ENCODE peak calls at places on chromosomes 3 and 15, in seven cellular contexts. X is HepG2, D is right lobe of liver, U is gastrocnemius medialis, Y is pancreas, L is psoas muscle, O is hepatocyte. A is an unnamed sample.

GRCh38 chr3:104939196-104939595 is 427.5 kb upstream of the ALCAM start:
- DNase-seq in L (no peak), O (no peak), Y (no peak), X (no peak), D (no peak), U (no peak), A (no peak)

GRCh38 chr15:38695249-38696119 is 130.9 kb upstream of the RASGRP1 start:
- DNase-seq in L (no peak), X (no peak), U (no peak), D (no peak), Y (no peak), O (no peak), A (no peak)

GRCh38 chr3:177473903-177474302 is 276.6 kb upstream of the TBL1XR1 start:
- DNase-seq in Y (no peak), D (no peak), X (no peak), L (no peak), O (no peak), U (no peak), A (no peak)

GRCh38 chr3:13827256-13827655 is 52.6 kb downstream of the WNT7A start:
- DNase-seq in X (no peak), Y (no peak), L (no peak), U (no peak), O (no peak), D (no peak), A (no peak)

GRCh38 chr3:191111722-191112121 is 87.3 kb upstream of the OSTN start:
- DNase-seq in Y (no peak), D (no peak), U (no peak), O (no peak), X (no peak), L (no peak), A (no peak)

GRCh38 chr15:72169921-72170611 is 27.5 kb downstream of the GRAMD2A start:
- DNase-seq in L (no peak), U (no peak), Y (no peak), X (no peak), O (peak; percentile 59), D (no peak), A (peak; percentile 87)

GRCh38 chr3:13134166-13134878 is 61.1 kb upstream of the IQSEC1 start:
- DNase-seq in L (no peak), D (no peak), Y (no peak), O (no peak), X (no peak), U (no peak), A (no peak)

GRCh38 chr3:143480306-143480852 is 360.8 kb downstream of the CHST2 start:
- DNase-seq in D (no peak), U (no peak), O (peak; percentile 49), X (no peak), L (no peak), Y (no peak), A (no peak)

GRCh38 chr15:59116141-59116540 is 11.2 kb downstream of the CCNB2 start:
- DNase-seq in Y (no peak), U (no peak), L (no peak), D (no peak), O (no peak), X (no peak), A (no peak)

GRCh38 chr3:66398228-66399025 is 102.4 kb downstream of the LRIG1 start:
- DNase-seq in L (no peak), O (no peak), D (no peak), Y (no peak), U (peak; percentile 52), X (no peak), A (no peak)

GRCh38 chr3:155664922-155665695 is 79.8 kb downstream of the PLCH1 start:
- DNase-seq in L (peak; percentile 53), X (peak; percentile 65), D (no peak), O (peak; percentile 57), Y (no peak), U (peak; percentile 29), A (peak; percentile 43)

GRCh38 chr3:99645277-99646106 is 7.1 kb downstream of the COL8A1 start:
- DNase-seq in O (no peak), U (no peak), Y (no peak), X (peak; percentile 16), D (no peak), L (no peak), A (peak; percentile 27)

GRCh38 chr3:126287536-126288181 is 69.5 kb downstream of the KLF15 start:
- DNase-seq in U (peak; percentile 67), D (peak; percentile 51), X (peak; percentile 41), L (peak; percentile 67), O (peak; percentile 80), Y (peak; percentile 91), A (peak; percentile 27)

GRCh38 chr15:60751985-60752952 is 273.3 kb upstream of the ICE2 start:
- DNase-seq in L (peak; percentile 27), X (peak; percentile 96), D (peak; percentile 63), Y (no peak), U (peak; percentile 61), O (peak; percentile 63), A (peak; percentile 33)

GRCh38 chr15:41814534-41814933 is 13.4 kb upstream of the JMJD7 start:
- DNase-seq in O (no peak), X (no peak), D (no peak), L (no peak), Y (no peak), U (no peak), A (no peak)

GRCh38 chr3:134527037-134527436 is 41.2 kb downstream of the CEP63 start:
- DNase-seq in L (no peak), U (no peak), X (peak; percentile 16), D (no peak), Y (peak; percentile 34), O (no peak), A (no peak)

GRCh38 chr3:58531956-58532355 is 5.0 kb downstream of the ACOX2 start:
- DNase-seq in X (no peak), U (no peak), Y (no peak), L (no peak), D (no peak), O (no peak), A (no peak)

GRCh38 chr3:190322604-190323240 is 476 bp upstream of the CLDN1 start:
- DNase-seq in D (no peak), Y (no peak), U (no peak), O (no peak), X (no peak), L (no peak), A (no peak)

GRCh38 chr15:48806151-48806550 is 4.7 kb downstream of the CEP152 start:
- DNase-seq in U (no peak), D (no peak), X (no peak), L (no peak), O (no peak), Y (no peak), A (no peak)

GRCh38 chr15:78671626-78672211 is 30.7 kb upstream of the CHRNB4 start:
- DNase-seq in L (no peak), D (no peak), O (no peak), Y (no peak), X (no peak), U (no peak), A (no peak)

GRCh38 chr15:68679961-68680371 is 101.2 kb downstream of the CORO2B start:
- DNase-seq in X (no peak), U (no peak), Y (no peak), O (no peak), L (no peak), D (no peak), A (no peak)

GRCh38 chr3:18370672-18371071 is 54.5 kb downstream of the SATB1 start:
- DNase-seq in X (no peak), O (no peak), Y (no peak), U (no peak), L (no peak), D (no peak), A (no peak)

GRCh38 chr3:189235214-189235613 is 63.4 kb downstream of the TPRG1 start:
- DNase-seq in Y (no peak), L (no peak), U (no peak), O (no peak), X (no peak), D (no peak), A (no peak)

GRCh38 chr3:18049101-18049500 is 306.7 kb upstream of the TBC1D5 start:
- DNase-seq in X (no peak), U (no peak), L (no peak), D (no peak), O (no peak), Y (no peak), A (no peak)

GRCh38 chr3:48186993-48187578 is 1.1 kb downstream of the CDC25A start:
- DNase-seq in L (no peak), Y (no peak), D (no peak), O (no peak), X (no peak), U (no peak), A (no peak)
- H3K36me3 ChIP-seq in L (no peaks in the 10 kb centered on the region), Y (no peaks in the 10 kb centered on the region), D (no peaks in the 10 kb centered on the region), O (no peaks in the 10 kb centered on the region), X (peaks cover 39% of the 10 kb centered on the region), U (no peaks in the 10 kb centered on the region), A (no peaks in the 10 kb centered on the region)

DNA sequence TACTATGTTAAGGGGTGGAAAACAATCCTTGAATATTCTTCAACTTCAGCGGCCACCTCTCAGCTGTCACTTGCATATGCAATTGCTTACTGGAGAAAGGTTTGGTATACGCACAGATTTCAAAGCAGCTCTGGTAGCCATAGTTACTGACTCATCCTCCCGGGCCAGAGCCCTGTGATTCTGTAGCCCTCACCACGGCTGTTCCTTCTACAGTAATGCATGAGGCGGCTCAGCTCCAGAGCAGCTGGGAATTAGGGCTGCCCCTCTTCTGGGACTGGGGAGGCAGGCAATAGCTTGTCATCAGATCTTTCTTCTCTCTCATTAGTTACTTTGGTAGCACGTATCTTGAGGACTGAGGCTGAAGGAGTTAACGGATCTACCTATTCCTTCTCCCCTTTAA is 54.9 kb downstream of the ETV5 start:
- DNase-seq in X (no peak), L (no peak), Y (no peak), O (no peak), D (no peak), U (no peak), A (no peak)
- H3K4me3 ChIP-seq in X (no peak overlapping the region), L (no peak overlapping the region), Y (no peak overlapping the region), O (no peak overlapping the region), D (no peak overlapping the region), U (no peak overlapping the region), A (no peak overlapping the region)

GRCh38 chr3:49248828-49249227 is 28.2 kb downstream of the C3orf62 start:
- DNase-seq in Y (no peak), X (no peak), U (no peak), O (peak; percentile 43), L (no peak), D (no peak), A (no peak)

GRCh38 chr3:49244589-49245205 is 32.3 kb downstream of the C3orf62 start:
- DNase-seq in U (no peak), O (no peak), D (no peak), Y (no peak), X (no peak), L (no peak), A (no peak)
- TF ChIP-seq CTCF in U (no peak), O (no peak), D (no peak), Y (no peak), X (no peak), L (no peak), A (no peak)

DNA sequence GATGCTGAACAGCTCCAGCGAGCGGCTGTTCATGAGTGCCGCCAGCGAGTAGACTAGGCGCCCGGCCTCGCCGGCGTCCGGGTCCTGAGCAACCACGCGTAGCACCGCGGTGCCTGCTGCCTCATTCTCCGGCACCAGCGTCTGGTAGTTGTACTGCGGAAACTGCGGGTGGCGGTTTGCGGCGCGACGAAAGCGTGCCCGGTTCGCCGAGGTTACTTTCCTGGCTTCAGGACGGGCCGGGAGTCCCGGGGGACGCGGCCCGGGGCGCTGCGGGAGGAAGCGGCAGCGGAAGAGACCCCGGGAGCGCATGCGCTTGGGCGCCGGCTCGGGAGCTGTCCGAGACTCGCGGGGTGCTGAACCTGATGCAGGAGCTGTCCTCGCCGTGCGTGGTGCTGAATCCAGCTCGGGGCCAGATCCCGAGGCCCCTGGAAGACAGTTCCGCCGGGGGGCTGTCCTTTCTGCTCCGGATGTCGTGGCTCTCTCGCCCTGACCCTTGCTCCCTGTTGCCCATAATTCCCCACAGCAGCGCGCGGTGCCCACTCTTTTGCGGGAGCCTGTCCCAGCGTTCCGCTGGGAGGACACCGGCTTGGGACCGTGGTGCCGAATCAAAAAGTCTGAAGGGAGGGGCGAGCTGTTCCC is 1.1 kb downstream of the CELSR3 start:
- DNase-seq in Y (peak; percentile 90), D (peak; percentile 67), L (peak; percentile 57), O (peak; percentile 85), U (peak; percentile 24), X (peak; percentile 52), A (peak; percentile 81)
- H3K36me3 ChIP-seq in Y (no peaks in the 10 kb centered on the region), D (no peaks in the 10 kb centered on the region), L (no peaks in the 10 kb centered on the region), O (no peaks in the 10 kb centered on the region), U (no peaks in the 10 kb centered on the region), X (peaks cover 3% of the 10 kb centered on the region), A (no peaks in the 10 kb centered on the region)